ENCODE peak calls at places on chromosomes 3 and 15, in four cellular contexts. One of them, this sample, is unnamed.

GRCh38 chr15:80418892-80419537 is 14.8 kb downstream of the ARNT2 start:
- DNase-seq in T-helper 17 cell: no peak
- DNase-seq in AG09319: peak; percentile 22
- DNase-seq in NCI-H345: peak; percentile 34
- DNase-seq in this sample: peak; percentile 31

GRCh38 chr3:51869304-51869703 is 6.1 kb downstream of the IQCF5 start:
- DNase-seq in AG09319: no peak
- DNase-seq in T-helper 17 cell: no peak
- DNase-seq in NCI-H345: no peak
- DNase-seq in this sample: no peak

GRCh38 chr3:52527732-52528595 is 5.7 kb downstream of the NT5DC2 start:
- DNase-seq in T-helper 17 cell: no peak
- DNase-seq in AG09319: no peak
- DNase-seq in NCI-H345: no peak
- DNase-seq in this sample: no peak

GRCh38 chr3:21942328-21942727 is 191.3 kb upstream of the ZNF385D start:
- DNase-seq in NCI-H345: no peak
- DNase-seq in AG09319: no peak
- DNase-seq in T-helper 17 cell: no peak
- DNase-seq in this sample: peak; percentile 95

GRCh38 chr15:84034831-84035753 is 200.5 kb upstream of the GOLGA6L4 start:
- DNase-seq in T-helper 17 cell: no peak
- DNase-seq in AG09319: no peak
- DNase-seq in NCI-H345: no peak
- DNase-seq in this sample: no peak

GRCh38 chr15:82585072-82585471 is 44.8 kb upstream of the RPS17 start:
- DNase-seq in T-helper 17 cell: no peak
- DNase-seq in NCI-H345: no peak
- DNase-seq in AG09319: no peak
- DNase-seq in this sample: no peak

GRCh38 chr3:184154909-184155643 is at the start of gene DVL3:
- DNase-seq in AG09319: no peak
- DNase-seq in NCI-H345: peak; percentile 73
- DNase-seq in T-helper 17 cell: peak; percentile 26
- DNase-seq in this sample: no peak

GRCh38 chr15:80003171-80003570 is 32.2 kb upstream of the BCL2A1 start:
- DNase-seq in NCI-H345: no peak
- DNase-seq in T-helper 17 cell: no peak
- DNase-seq in AG09319: no peak
- DNase-seq in this sample: no peak

GRCh38 chr3:30625541-30626438 is 19.4 kb downstream of the TGFBR2 start:
- DNase-seq in NCI-H345: no peak
- DNase-seq in AG09319: peak; percentile 31
- DNase-seq in T-helper 17 cell: no peak
- DNase-seq in this sample: peak; percentile 46

GRCh38 chr3:94225176-94225742 is 162.4 kb downstream of the NSUN3 start:
- DNase-seq in AG09319: no peak
- DNase-seq in T-helper 17 cell: no peak
- DNase-seq in NCI-H345: no peak
- DNase-seq in this sample: no peak

GRCh38 chr3:184180165-184180564 is 5.5 kb downstream of the AP2M1 start:
- DNase-seq in AG09319: no peak
- DNase-seq in NCI-H345: no peak
- DNase-seq in T-helper 17 cell: no peak
- DNase-seq in this sample: no peak

GRCh38 chr3:99891610-99892285 is 74.1 kb downstream of the CMSS1 start:
- DNase-seq in AG09319: no peak
- DNase-seq in T-helper 17 cell: no peak
- DNase-seq in NCI-H345: no peak
- DNase-seq in this sample: no peak

GRCh38 chr15:73753250-73754130 is at the start of gene INSYN1:
- DNase-seq in AG09319: no peak
- DNase-seq in T-helper 17 cell: no peak
- DNase-seq in NCI-H345: no peak
- DNase-seq in this sample: no peak

GRCh38 chr3:197030379-197031314 is 1.0 kb upstream of the MELTF start:
- DNase-seq in T-helper 17 cell: no peak
- DNase-seq in AG09319: no peak
- DNase-seq in NCI-H345: no peak
- DNase-seq in this sample: no peak

GRCh38 chr15:80856809-80857377 is 77.7 kb downstream of the CEMIP start:
- DNase-seq in NCI-H345: peak; percentile 72
- DNase-seq in T-helper 17 cell: no peak
- DNase-seq in AG09319: no peak
- DNase-seq in this sample: no peak

GRCh38 chr3:37387462-37387861 is 213.1 kb upstream of the LRRFIP2 start:
- DNase-seq in AG09319: no peak
- DNase-seq in NCI-H345: no peak
- DNase-seq in T-helper 17 cell: no peak
- DNase-seq in this sample: no peak

GRCh38 chr15:42011074-42011473 is 9.8 kb downstream of the PLA2G4E start:
- DNase-seq in AG09319: no peak
- DNase-seq in NCI-H345: peak; percentile 5
- DNase-seq in T-helper 17 cell: no peak
- DNase-seq in this sample: no peak

GRCh38 chr3:185063431-185063830 is 89.4 kb downstream of the C3orf70 start:
- DNase-seq in T-helper 17 cell: no peak
- DNase-seq in AG09319: no peak
- DNase-seq in NCI-H345: no peak
- DNase-seq in this sample: no peak

GRCh38 chr3:72129384-72130094 is 344.6 kb upstream of the PROK2 start:
- DNase-seq in AG09319: no peak
- DNase-seq in NCI-H345: no peak
- DNase-seq in T-helper 17 cell: no peak
- DNase-seq in this sample: no peak

GRCh38 chr3:65039754-65040210 is 352.0 kb upstream of the ADAMTS9 start:
- DNase-seq in T-helper 17 cell: no peak
- DNase-seq in NCI-H345: no peak
- DNase-seq in AG09319: no peak
- DNase-seq in this sample: no peak

GRCh38 chr3:179750720-179751328 is 98.0 kb downstream of the USP13 start:
- DNase-seq in AG09319: no peak
- DNase-seq in T-helper 17 cell: no peak
- DNase-seq in NCI-H345: peak; percentile 21
- DNase-seq in this sample: peak; percentile 10

GRCh38 chr3:189805375-189806067 is 174.3 kb downstream of the TP63 start:
- DNase-seq in NCI-H345: no peak
- DNase-seq in AG09319: no peak
- DNase-seq in T-helper 17 cell: no peak
- DNase-seq in this sample: no peak

This sample was measured in GM04504.